ENCODE peak calls at places on chromosomes 12 and 14, in nine cellular contexts. One of them, this sample, is unnamed.

GRCh38 chr12:90410962-90411361 is 544.0 kb downstream of the CCER1 start:
- DNase-seq in neural progenitor cell: no peak
- DNase-seq in CD8-positive, alpha-beta memory T cell: no peak
- DNase-seq in left lung: no peak
- DNase-seq in A549: no peak
- DNase-seq in K562: no peak
- DNase-seq in upper lobe of left lung: no peak
- DNase-seq in tibial artery: no peak
- DNase-seq in tibial nerve: no peak
- DNase-seq in this sample: no peak

GRCh38 chr12:80988986-80989385 is 51.3 kb upstream of the LIN7A start:
- DNase-seq in neural progenitor cell: no peak
- DNase-seq in CD8-positive, alpha-beta memory T cell: no peak
- DNase-seq in left lung: no peak
- DNase-seq in A549: no peak
- DNase-seq in K562: no peak
- DNase-seq in upper lobe of left lung: no peak
- DNase-seq in tibial artery: no peak
- DNase-seq in tibial nerve: no peak
- DNase-seq in this sample: no peak

GRCh38 chr14:67820428-67820881 is 876 bp downstream of the RAD51B start:
- DNase-seq in neural progenitor cell: peak; percentile 2
- DNase-seq in CD8-positive, alpha-beta memory T cell: no peak
- DNase-seq in left lung: no peak
- DNase-seq in A549: peak; percentile 21
- DNase-seq in K562: peak; percentile 10
- DNase-seq in upper lobe of left lung: peak; percentile 52
- DNase-seq in tibial artery: no peak
- DNase-seq in tibial nerve: no peak
- DNase-seq in this sample: no peak

GRCh38 chr14:103607039-103607668 is 21.9 kb upstream of the KLC1 start:
- DNase-seq in neural progenitor cell: peak; percentile 64
- DNase-seq in CD8-positive, alpha-beta memory T cell: peak; percentile 42
- DNase-seq in left lung: peak; percentile 81
- DNase-seq in A549: peak; percentile 37
- DNase-seq in K562: peak; percentile 46
- DNase-seq in upper lobe of left lung: peak; percentile 69
- DNase-seq in tibial artery: peak; percentile 86
- DNase-seq in tibial nerve: peak; percentile 74
- DNase-seq in this sample: no peak

GRCh38 chr14:73008501-73008900 is 18.4 kb downstream of the ZFYVE1 start:
- DNase-seq in neural progenitor cell: no peak
- DNase-seq in CD8-positive, alpha-beta memory T cell: no peak
- DNase-seq in left lung: no peak
- DNase-seq in A549: no peak
- DNase-seq in K562: no peak
- DNase-seq in upper lobe of left lung: no peak
- DNase-seq in tibial artery: no peak
- DNase-seq in tibial nerve: peak; percentile 7
- DNase-seq in this sample: no peak

GRCh38 chr12:20946732-20947131 is 136.2 kb downstream of the SLCO1B3 start:
- DNase-seq in neural progenitor cell: peak; percentile 69
- DNase-seq in CD8-positive, alpha-beta memory T cell: no peak
- DNase-seq in left lung: no peak
- DNase-seq in A549: peak; percentile 51
- DNase-seq in K562: peak; percentile 16
- DNase-seq in upper lobe of left lung: no peak
- DNase-seq in tibial artery: no peak
- DNase-seq in tibial nerve: no peak
- DNase-seq in this sample: no peak

GRCh38 chr12:5379737-5380496 is 52.0 kb upstream of the NTF3 start:
- DNase-seq in neural progenitor cell: no peak
- DNase-seq in CD8-positive, alpha-beta memory T cell: no peak
- DNase-seq in left lung: no peak
- DNase-seq in A549: no peak
- DNase-seq in K562: no peak
- DNase-seq in upper lobe of left lung: no peak
- DNase-seq in tibial artery: no peak
- DNase-seq in tibial nerve: no peak
- DNase-seq in this sample: no peak

GRCh38 chr14:91237219-91237618 is 7.3 kb downstream of the GPR68 start:
- DNase-seq in neural progenitor cell: no peak
- DNase-seq in CD8-positive, alpha-beta memory T cell: no peak
- DNase-seq in left lung: no peak
- DNase-seq in A549: no peak
- DNase-seq in K562: no peak
- DNase-seq in upper lobe of left lung: no peak
- DNase-seq in tibial artery: no peak
- DNase-seq in tibial nerve: no peak
- DNase-seq in this sample: no peak

GRCh38 chr14:54702014-54702491 is 135.1 kb downstream of the SAMD4A start:
- DNase-seq in neural progenitor cell: no peak
- DNase-seq in CD8-positive, alpha-beta memory T cell: no peak
- DNase-seq in left lung: no peak
- DNase-seq in A549: no peak
- DNase-seq in K562: no peak
- DNase-seq in upper lobe of left lung: no peak
- DNase-seq in tibial artery: no peak
- DNase-seq in tibial nerve: no peak
- DNase-seq in this sample: no peak

GRCh38 chr12:132560421-132560830 is 50.0 kb downstream of the LRCOL1 start:
- DNase-seq in neural progenitor cell: peak; percentile 70
- DNase-seq in CD8-positive, alpha-beta memory T cell: no peak
- DNase-seq in left lung: no peak
- DNase-seq in A549: peak; percentile 39
- DNase-seq in K562: peak; percentile 80
- DNase-seq in upper lobe of left lung: no peak
- DNase-seq in tibial artery: no peak
- DNase-seq in tibial nerve: no peak
- DNase-seq in this sample: no peak

GRCh38 chr12:132560831-132561783 is 49.3 kb downstream of the LRCOL1 start:
- DNase-seq in neural progenitor cell: peak; percentile 90
- DNase-seq in CD8-positive, alpha-beta memory T cell: peak; percentile 47
- DNase-seq in left lung: peak; percentile 50
- DNase-seq in A549: peak; percentile 82
- DNase-seq in K562: peak; percentile 81
- DNase-seq in upper lobe of left lung: peak; percentile 46
- DNase-seq in tibial artery: no peak
- DNase-seq in tibial nerve: no peak
- DNase-seq in this sample: no peak

GRCh38 chr12:132558861-132559623 is 51.3 kb downstream of the LRCOL1 start:
- DNase-seq in neural progenitor cell: peak; percentile 60
- DNase-seq in CD8-positive, alpha-beta memory T cell: no peak
- DNase-seq in left lung: no peak
- DNase-seq in A549: no peak
- DNase-seq in K562: no peak
- DNase-seq in upper lobe of left lung: no peak
- DNase-seq in tibial artery: no peak
- DNase-seq in tibial nerve: no peak
- DNase-seq in this sample: no peak

GRCh38 chr12:132557969-132558856 is 52.2 kb downstream of the LRCOL1 start:
- DNase-seq in neural progenitor cell: no peak
- DNase-seq in CD8-positive, alpha-beta memory T cell: no peak
- DNase-seq in left lung: no peak
- DNase-seq in A549: no peak
- DNase-seq in K562: no peak
- DNase-seq in upper lobe of left lung: no peak
- DNase-seq in tibial artery: no peak
- DNase-seq in tibial nerve: no peak
- DNase-seq in this sample: no peak

DNA sequence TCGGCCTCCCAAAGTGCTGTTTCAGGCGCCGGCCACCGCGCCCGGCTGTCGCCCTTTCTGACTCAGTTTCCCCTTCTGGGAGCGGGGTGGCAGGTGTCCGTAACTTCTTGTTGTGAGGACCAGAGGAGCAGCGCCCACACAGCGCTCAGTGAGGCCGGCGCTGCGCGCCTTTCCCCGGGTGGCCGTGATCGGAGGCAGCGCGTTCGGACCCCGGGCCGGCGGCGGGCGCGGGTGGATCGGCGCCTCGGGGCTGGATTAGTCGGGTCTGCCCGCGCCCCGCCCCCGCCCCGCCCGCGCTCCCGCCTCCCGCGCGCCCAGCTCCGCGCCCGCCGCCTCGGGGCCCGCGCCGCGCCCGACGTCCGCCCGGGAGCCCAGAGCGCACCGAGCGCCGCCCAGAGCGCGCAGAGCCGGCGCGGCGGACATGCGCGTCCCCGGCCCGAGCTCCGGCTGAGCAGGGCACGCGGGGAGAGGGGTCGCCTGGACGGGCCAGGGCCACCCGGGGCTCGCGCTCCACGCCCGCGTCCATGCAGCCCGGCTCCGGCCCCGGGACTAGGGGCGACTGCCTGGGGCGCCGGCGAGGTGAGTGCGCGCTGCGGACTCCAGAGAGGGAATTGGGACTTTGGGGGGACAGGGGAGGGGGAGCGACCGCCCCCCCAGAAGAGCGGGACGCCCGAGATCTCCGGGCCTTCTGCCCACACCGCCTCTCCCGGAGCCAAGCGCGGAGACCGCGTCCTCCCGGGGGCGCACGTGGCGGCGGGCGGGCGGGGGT is 50.5 kb downstream of the LRCOL1 start:
- DNase-seq in neural progenitor cell: peak; percentile 88
- DNase-seq in CD8-positive, alpha-beta memory T cell: no peak
- DNase-seq in left lung: no peak
- DNase-seq in A549: peak; percentile 53
- DNase-seq in K562: peak; percentile 93
- DNase-seq in upper lobe of left lung: no peak
- DNase-seq in tibial artery: no peak
- DNase-seq in tibial nerve: no peak
- DNase-seq in this sample: no peak
- H3K27ac ChIP-seq in neural progenitor cell: no peak overlapping the region
- H3K27ac ChIP-seq in CD8-positive, alpha-beta memory T cell: no peak overlapping the region
- H3K27ac ChIP-seq in left lung: no peak overlapping the region
- H3K27ac ChIP-seq in A549: peak overlapping the region; percentile 91
- H3K27ac ChIP-seq in K562: peak overlapping the region; percentile 80
- H3K27ac ChIP-seq in upper lobe of left lung: no peak overlapping the region
- H3K27ac ChIP-seq in tibial artery: no peak overlapping the region
- H3K27ac ChIP-seq in tibial nerve: no peak overlapping the region
- H3K27ac ChIP-seq in this sample: no peak overlapping the region

DNA sequence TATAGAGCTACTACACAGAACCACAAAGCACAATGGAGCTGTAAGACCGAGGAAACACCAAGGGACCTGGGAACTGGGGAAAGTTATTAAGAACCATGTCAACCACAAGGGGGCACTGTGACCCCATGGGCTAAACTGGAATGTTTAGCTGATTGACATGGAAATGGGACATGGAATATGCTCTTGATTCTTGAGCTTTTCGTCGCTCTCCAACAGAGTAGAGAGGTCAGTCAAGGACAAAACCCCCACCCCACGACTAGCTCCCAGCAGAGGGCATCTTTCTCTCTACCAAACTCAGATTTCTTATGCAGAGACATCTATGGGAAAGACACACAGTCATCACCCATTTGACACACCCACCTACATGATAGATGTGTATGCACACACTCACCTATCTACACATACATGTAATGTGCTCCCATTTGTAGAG is 10.1 kb downstream of the NDRG2 start:
- DNase-seq in neural progenitor cell: peak; percentile 93
- DNase-seq in CD8-positive, alpha-beta memory T cell: peak; percentile 75
- DNase-seq in left lung: peak; percentile 70
- DNase-seq in A549: peak; percentile 86
- DNase-seq in K562: peak; percentile 60
- DNase-seq in upper lobe of left lung: peak; percentile 81
- DNase-seq in tibial artery: peak; percentile 88
- DNase-seq in tibial nerve: peak; percentile 95
- DNase-seq in this sample: no peak
- H3K4me1 ChIP-seq in neural progenitor cell: peaks cover under 1% of the 10 kb centered on the region
- H3K4me1 ChIP-seq in CD8-positive, alpha-beta memory T cell: no peaks in the 10 kb centered on the region
- H3K4me1 ChIP-seq in left lung: no peaks in the 10 kb centered on the region
- H3K4me1 ChIP-seq in A549: no peaks in the 10 kb centered on the region
- H3K4me1 ChIP-seq in K562: peaks cover 7% of the 10 kb centered on the region
- H3K4me1 ChIP-seq in upper lobe of left lung: no peaks in the 10 kb centered on the region
- H3K4me1 ChIP-seq in tibial artery: peaks cover 6% of the 10 kb centered on the region
- H3K4me1 ChIP-seq in tibial nerve: peaks cover 50% of the 10 kb centered on the region
- H3K4me1 ChIP-seq in this sample: peaks cover 6% of the 10 kb centered on the region

GRCh38 chr12:57159341-57159740 is 11.9 kb upstream of the LRP1-AS start:
- DNase-seq in neural progenitor cell: no peak
- DNase-seq in CD8-positive, alpha-beta memory T cell: no peak
- DNase-seq in left lung: no peak
- DNase-seq in A549: no peak
- DNase-seq in K562: no peak
- DNase-seq in upper lobe of left lung: no peak
- DNase-seq in tibial artery: no peak
- DNase-seq in tibial nerve: no peak
- DNase-seq in this sample: no peak
- H3K27ac ChIP-seq in neural progenitor cell: no peak overlapping the region
- H3K27ac ChIP-seq in CD8-positive, alpha-beta memory T cell: no peak overlapping the region
- H3K27ac ChIP-seq in left lung: no peak overlapping the region
- H3K27ac ChIP-seq in A549: no peak overlapping the region
- H3K27ac ChIP-seq in K562: no peak overlapping the region
- H3K27ac ChIP-seq in upper lobe of left lung: no peak overlapping the region
- H3K27ac ChIP-seq in tibial artery: peak overlapping the region; percentile 54
- H3K27ac ChIP-seq in tibial nerve: no peak overlapping the region
- H3K27ac ChIP-seq in this sample: peak overlapping the region; percentile 55

GRCh38 chr14:71705460-71705859 is 226.8 kb upstream of the RGS6 start:
- DNase-seq in neural progenitor cell: no peak
- DNase-seq in CD8-positive, alpha-beta memory T cell: no peak
- DNase-seq in left lung: no peak
- DNase-seq in A549: peak; percentile 11
- DNase-seq in K562: no peak
- DNase-seq in upper lobe of left lung: no peak
- DNase-seq in tibial artery: no peak
- DNase-seq in tibial nerve: no peak
- DNase-seq in this sample: no peak

GRCh38 chr14:71701990-71702389 is 230.2 kb upstream of the RGS6 start:
- DNase-seq in neural progenitor cell: no peak
- DNase-seq in CD8-positive, alpha-beta memory T cell: no peak
- DNase-seq in left lung: no peak
- DNase-seq in A549: no peak
- DNase-seq in K562: no peak
- DNase-seq in upper lobe of left lung: no peak
- DNase-seq in tibial artery: no peak
- DNase-seq in tibial nerve: no peak
- DNase-seq in this sample: no peak

GRCh38 chr14:71703477-71703876 is 228.8 kb upstream of the RGS6 start:
- DNase-seq in neural progenitor cell: peak; percentile 11
- DNase-seq in CD8-positive, alpha-beta memory T cell: no peak
- DNase-seq in left lung: no peak
- DNase-seq in A549: no peak
- DNase-seq in K562: no peak
- DNase-seq in upper lobe of left lung: no peak
- DNase-seq in tibial artery: no peak
- DNase-seq in tibial nerve: no peak
- DNase-seq in this sample: no peak

GRCh38 chr14:71704210-71704609 is 228.0 kb upstream of the RGS6 start:
- DNase-seq in neural progenitor cell: no peak
- DNase-seq in CD8-positive, alpha-beta memory T cell: no peak
- DNase-seq in left lung: no peak
- DNase-seq in A549: no peak
- DNase-seq in K562: no peak
- DNase-seq in upper lobe of left lung: no peak
- DNase-seq in tibial artery: no peak
- DNase-seq in tibial nerve: no peak
- DNase-seq in this sample: no peak

DNA sequence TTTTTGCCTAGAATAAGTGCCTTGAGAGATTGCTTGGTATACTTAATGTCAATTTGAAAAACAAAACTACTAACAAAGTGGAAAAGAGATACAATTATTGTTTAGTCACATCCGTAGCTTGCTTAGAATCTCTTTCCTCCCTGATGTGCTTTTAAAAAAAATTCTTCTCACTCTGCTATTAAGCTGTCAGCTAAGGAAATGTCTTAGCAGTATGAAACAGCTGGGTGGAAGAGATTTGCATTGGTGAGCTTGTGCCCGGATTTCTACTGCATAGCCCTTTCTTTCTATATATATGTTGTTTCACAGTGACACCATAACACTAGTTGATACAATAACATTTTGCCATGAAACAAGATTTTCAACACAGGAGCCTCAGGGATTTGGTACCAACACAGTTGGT is 229.4 kb upstream of the RGS6 start:
- DNase-seq in neural progenitor cell: no peak
- DNase-seq in CD8-positive, alpha-beta memory T cell: no peak
- DNase-seq in left lung: no peak
- DNase-seq in A549: no peak
- DNase-seq in K562: no peak
- DNase-seq in upper lobe of left lung: no peak
- DNase-seq in tibial artery: no peak
- DNase-seq in tibial nerve: no peak
- DNase-seq in this sample: no peak
- H3K4me1 ChIP-seq in neural progenitor cell: peaks cover 9% of the 10 kb centered on the region
- H3K4me1 ChIP-seq in CD8-positive, alpha-beta memory T cell: no peaks in the 10 kb centered on the region
- H3K4me1 ChIP-seq in left lung: no peaks in the 10 kb centered on the region
- H3K4me1 ChIP-seq in A549: no peaks in the 10 kb centered on the region
- H3K4me1 ChIP-seq in K562: no peaks in the 10 kb centered on the region
- H3K4me1 ChIP-seq in upper lobe of left lung: no peaks in the 10 kb centered on the region
- H3K4me1 ChIP-seq in tibial artery: peaks cover 5% of the 10 kb centered on the region
- H3K4me1 ChIP-seq in tibial nerve: peaks cover 32% of the 10 kb centered on the region
- H3K4me1 ChIP-seq in this sample: peaks cover 32% of the 10 kb centered on the region